ENCODE peak calls at places on chromosomes 13 and 19, in six cellular contexts. One of them, this sample, is unnamed.

GRCh38 chr19:2532252-2533071 is 56.5 kb downstream of the GADD45B start:
- DNase-seq in endothelial cell of umbilical vein: peak
- DNase-seq in A549: peak
- DNase-seq in K562: no peak
- DNase-seq in HepG2: no peak
- DNase-seq in GM12878: no peak
- DNase-seq in this sample: no peak

GRCh38 chr13:53242015-53242414 is 213.4 kb downstream of the OLFM4 start:
- DNase-seq in endothelial cell of umbilical vein: no peak
- DNase-seq in A549: no peak
- DNase-seq in K562: no peak
- DNase-seq in HepG2: no peak
- DNase-seq in GM12878: no peak
- DNase-seq in this sample: no peak

GRCh38 chr13:105611424-105611823 is 924.0 kb downstream of the EFNB2 start:
- DNase-seq in endothelial cell of umbilical vein: peak
- DNase-seq in A549: no peak
- DNase-seq in K562: no peak
- DNase-seq in HepG2: no peak
- DNase-seq in GM12878: no peak
- DNase-seq in this sample: no peak

GRCh38 chr13:34620073-34620858 is 321.8 kb upstream of the NBEA start:
- DNase-seq in endothelial cell of umbilical vein: no peak
- DNase-seq in A549: no peak
- DNase-seq in K562: no peak
- DNase-seq in HepG2: no peak
- DNase-seq in GM12878: no peak
- DNase-seq in this sample: no peak

GRCh38 chr19:47019431-47020041 is at the start of gene NPAS1:
- DNase-seq in endothelial cell of umbilical vein: no peak
- DNase-seq in A549: no peak
- DNase-seq in K562: peak
- DNase-seq in HepG2: no peak
- DNase-seq in GM12878: no peak
- DNase-seq in this sample: peak

GRCh38 chr19:4914736-4915501 is 5.6 kb downstream of the UHRF1 start:
- DNase-seq in endothelial cell of umbilical vein: peak
- DNase-seq in A549: peak
- DNase-seq in K562: peak
- DNase-seq in HepG2: no peak
- DNase-seq in GM12878: no peak
- DNase-seq in this sample: no peak

GRCh38 chr13:99406799-99407201 is 94.5 kb upstream of the TM9SF2 start:
- DNase-seq in endothelial cell of umbilical vein: no peak
- DNase-seq in A549: no peak
- DNase-seq in K562: no peak
- DNase-seq in HepG2: no peak
- DNase-seq in GM12878: no peak
- DNase-seq in this sample: peak

GRCh38 chr19:56637976-56638555 is 4.9 kb upstream of the SMIM17 start:
- DNase-seq in endothelial cell of umbilical vein: peak
- DNase-seq in A549: peak
- DNase-seq in K562: peak
- DNase-seq in HepG2: peak
- DNase-seq in GM12878: no peak
- DNase-seq in this sample: peak

GRCh38 chr19:16660763-16661479 is at the start of gene TMEM38A:
- DNase-seq in endothelial cell of umbilical vein: no peak
- DNase-seq in A549: no peak
- DNase-seq in K562: peak
- DNase-seq in HepG2: no peak
- DNase-seq in GM12878: no peak
- DNase-seq in this sample: peak

GRCh38 chr19:29666634-29667389 is 1.6 kb downstream of the PLEKHF1 start:
- DNase-seq in endothelial cell of umbilical vein: peak
- DNase-seq in A549: no peak
- DNase-seq in K562: no peak
- DNase-seq in HepG2: peak
- DNase-seq in GM12878: no peak
- DNase-seq in this sample: no peak

GRCh38 chr19:34925278-34925855 is 1.3 kb upstream of the ZNF30 start:
- DNase-seq in endothelial cell of umbilical vein: no peak
- DNase-seq in A549: no peak
- DNase-seq in K562: no peak
- DNase-seq in HepG2: no peak
- DNase-seq in GM12878: no peak
- DNase-seq in this sample: no peak

GRCh38 chr13:45441633-45442032 is 23.1 kb upstream of the COG3 start:
- DNase-seq in endothelial cell of umbilical vein: peak
- DNase-seq in A549: peak
- DNase-seq in K562: no peak
- DNase-seq in HepG2: peak
- DNase-seq in GM12878: peak
- DNase-seq in this sample: peak

GRCh38 chr19:52690395-52691214 is 44.2 kb downstream of the ZNF611 start:
- DNase-seq in endothelial cell of umbilical vein: peak
- DNase-seq in A549: no peak
- DNase-seq in K562: peak
- DNase-seq in HepG2: peak
- DNase-seq in GM12878: peak
- DNase-seq in this sample: peak

GRCh38 chr13:60230593-60230992 is 66.9 kb upstream of the DIAPH3 start:
- DNase-seq in endothelial cell of umbilical vein: no peak
- DNase-seq in A549: no peak
- DNase-seq in K562: peak
- DNase-seq in HepG2: no peak
- DNase-seq in GM12878: no peak
- DNase-seq in this sample: no peak

GRCh38 chr19:27793644-27794443 is 1419.1 kb downstream of the UQCRFS1 start:
- DNase-seq in endothelial cell of umbilical vein: peak
- DNase-seq in A549: peak
- DNase-seq in K562: peak
- DNase-seq in HepG2: peak
- DNase-seq in GM12878: peak
- DNase-seq in this sample: peak

GRCh38 chr13:102846261-102847015 is 606 bp downstream of the ERCC5 start:
- DNase-seq in endothelial cell of umbilical vein: peak
- DNase-seq in A549: peak
- DNase-seq in K562: no peak
- DNase-seq in HepG2: peak
- DNase-seq in GM12878: no peak
- DNase-seq in this sample: peak

GRCh38 chr13:50123862-50124535 is 108.8 kb downstream of the KCNRG start:
- DNase-seq in endothelial cell of umbilical vein: peak
- DNase-seq in A549: peak
- DNase-seq in K562: peak
- DNase-seq in HepG2: peak
- DNase-seq in GM12878: no peak
- DNase-seq in this sample: peak
- TF ChIP-seq POLR2A in endothelial cell of umbilical vein: peak
- TF ChIP-seq POLR2A in A549: peak
- TF ChIP-seq POLR2A in K562: peak
- TF ChIP-seq POLR2A in HepG2: peak
- TF ChIP-seq POLR2A in GM12878: peak
- TF ChIP-seq POLR2A in this sample: peak

GRCh38 chr19:18363787-18364186 is 22.2 kb upstream of the GDF15 start:
- DNase-seq in endothelial cell of umbilical vein: no peak
- DNase-seq in A549: no peak
- DNase-seq in K562: no peak
- DNase-seq in HepG2: no peak
- DNase-seq in GM12878: no peak
- DNase-seq in this sample: no peak

GRCh38 chr19:18361646-18362045 is 21.2 kb downstream of the PGPEP1 start:
- DNase-seq in endothelial cell of umbilical vein: no peak
- DNase-seq in A549: no peak
- DNase-seq in K562: peak
- DNase-seq in HepG2: no peak
- DNase-seq in GM12878: no peak
- DNase-seq in this sample: no peak

GRCh38 chr19:18366027-18366435 is 19.9 kb upstream of the GDF15 start:
- DNase-seq in endothelial cell of umbilical vein: peak
- DNase-seq in A549: no peak
- DNase-seq in K562: peak
- DNase-seq in HepG2: no peak
- DNase-seq in GM12878: no peak
- DNase-seq in this sample: no peak

GRCh38 chr19:18362934-18363542 is 22.6 kb downstream of the PGPEP1 start:
- DNase-seq in endothelial cell of umbilical vein: no peak
- DNase-seq in A549: peak
- DNase-seq in K562: peak
- DNase-seq in HepG2: peak
- DNase-seq in GM12878: no peak
- DNase-seq in this sample: no peak

DNA sequence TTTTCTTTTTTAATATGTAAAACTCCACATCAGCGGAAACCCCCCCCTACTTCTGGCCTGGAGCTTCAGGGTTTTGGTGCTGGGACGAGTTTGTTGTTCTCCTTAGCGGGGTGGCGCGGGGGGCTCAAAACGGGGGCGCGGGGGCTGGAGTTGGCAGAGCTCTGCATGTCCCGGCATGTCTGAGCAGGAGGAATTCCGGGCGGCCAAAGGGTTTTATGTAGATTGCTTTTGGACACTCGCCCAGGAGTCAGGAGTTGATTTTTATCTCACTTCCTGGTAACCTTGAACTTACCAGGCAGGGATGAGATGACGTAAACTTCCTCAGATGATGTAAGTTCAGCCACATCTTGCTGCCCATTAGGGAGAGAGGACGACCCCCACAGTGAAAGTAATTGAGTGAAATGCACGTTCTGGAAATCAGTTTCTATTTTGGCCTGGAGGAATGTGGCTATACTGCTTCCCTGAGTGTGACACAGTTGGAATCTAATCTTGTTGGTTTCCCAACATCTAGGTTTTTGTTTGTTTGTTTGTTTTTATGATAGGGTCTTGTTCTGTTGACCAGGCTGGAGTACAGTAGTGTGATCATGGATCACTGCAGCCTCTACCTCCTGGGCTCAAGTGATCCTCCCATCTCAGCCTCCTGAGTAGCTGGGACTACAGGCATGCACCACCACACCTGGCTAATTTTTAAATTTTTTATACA is 21.0 kb upstream of the GDF15 start:
- DNase-seq in endothelial cell of umbilical vein: peak
- DNase-seq in A549: peak
- DNase-seq in K562: peak
- DNase-seq in HepG2: peak
- DNase-seq in GM12878: no peak
- DNase-seq in this sample: peak
- TF ChIP-seq MAX in endothelial cell of umbilical vein: peak
- TF ChIP-seq MAX in A549: peak
- TF ChIP-seq MAX in K562: no peak
- TF ChIP-seq MAX in HepG2: peak
- TF ChIP-seq MAX in GM12878: no peak
- TF ChIP-seq MAX in this sample: no peak

GRCh38 chr19:41174297-41174928 is 18.6 kb upstream of the CYP2S1 start:
- DNase-seq in endothelial cell of umbilical vein: no peak
- DNase-seq in A549: no peak
- DNase-seq in K562: no peak
- DNase-seq in HepG2: no peak
- DNase-seq in GM12878: no peak
- DNase-seq in this sample: no peak

GRCh38 chr19:41172297-41173164 is 20.5 kb upstream of the CYP2S1 start:
- DNase-seq in endothelial cell of umbilical vein: no peak
- DNase-seq in A549: no peak
- DNase-seq in K562: no peak
- DNase-seq in HepG2: no peak
- DNase-seq in GM12878: no peak
- DNase-seq in this sample: no peak

DNA sequence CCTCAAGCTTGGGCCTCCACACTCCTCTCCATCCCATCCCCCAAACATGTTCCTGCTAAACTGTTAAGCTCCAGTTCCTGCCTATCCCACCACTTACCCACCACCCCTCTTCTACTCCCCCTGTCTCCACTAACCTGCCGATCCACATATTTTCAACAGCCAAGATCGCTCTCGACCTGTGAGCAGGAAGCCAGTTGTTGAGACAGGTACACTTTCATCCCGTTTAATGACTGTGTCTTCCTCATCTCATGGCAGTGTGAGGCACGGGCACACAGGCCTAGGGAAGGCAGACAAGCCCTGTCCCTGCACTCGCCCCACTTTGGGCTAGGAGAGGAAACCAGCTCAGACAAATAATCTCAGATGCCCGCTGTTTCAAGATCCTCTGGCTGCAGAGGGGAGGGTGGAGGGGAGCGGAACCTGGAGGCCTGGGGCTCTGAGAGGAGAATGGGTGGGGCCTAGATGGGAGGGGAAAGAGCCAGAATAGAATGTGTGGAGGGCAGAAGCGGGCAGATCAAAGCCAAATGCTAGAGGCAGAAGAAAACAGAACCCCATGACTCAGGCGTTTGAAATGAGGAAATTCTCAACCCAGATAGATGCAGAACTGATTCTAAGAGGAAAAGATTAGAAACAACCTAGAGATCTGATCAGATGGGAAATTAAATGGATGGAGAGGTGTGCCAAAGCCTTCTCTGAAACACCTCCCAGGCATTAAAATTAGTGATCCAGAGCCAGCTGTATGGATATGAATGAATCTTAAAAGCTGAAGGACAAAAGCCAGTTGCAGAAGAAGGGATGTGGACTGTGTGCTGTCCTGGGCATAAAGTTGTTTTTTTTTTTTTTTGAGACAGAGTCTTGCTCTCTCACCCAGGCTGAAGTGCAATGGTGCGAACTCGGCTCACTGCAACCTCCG is 16.9 kb upstream of the CYP2S1 start:
- DNase-seq in endothelial cell of umbilical vein: no peak
- DNase-seq in A549: peak
- DNase-seq in K562: no peak
- DNase-seq in HepG2: peak
- DNase-seq in GM12878: no peak
- DNase-seq in this sample: peak
- TF ChIP-seq MYC in endothelial cell of umbilical vein: no peak
- TF ChIP-seq MYC in A549: no peak
- TF ChIP-seq MYC in K562: no peak
- TF ChIP-seq MYC in HepG2: peak
- TF ChIP-seq MYC in GM12878: no peak
- TF ChIP-seq MYC in this sample: no peak

GRCh38 chr19:10835754-10836477 is at the start of gene TMED1:
- DNase-seq in endothelial cell of umbilical vein: peak
- DNase-seq in A549: peak
- DNase-seq in K562: peak
- DNase-seq in HepG2: peak
- DNase-seq in GM12878: peak
- DNase-seq in this sample: peak
- TF ChIP-seq POLR2A in endothelial cell of umbilical vein: no peak
- TF ChIP-seq POLR2A in A549: peak
- TF ChIP-seq POLR2A in K562: peak
- TF ChIP-seq POLR2A in HepG2: peak
- TF ChIP-seq POLR2A in GM12878: peak
- TF ChIP-seq POLR2A in this sample: peak

DNA sequence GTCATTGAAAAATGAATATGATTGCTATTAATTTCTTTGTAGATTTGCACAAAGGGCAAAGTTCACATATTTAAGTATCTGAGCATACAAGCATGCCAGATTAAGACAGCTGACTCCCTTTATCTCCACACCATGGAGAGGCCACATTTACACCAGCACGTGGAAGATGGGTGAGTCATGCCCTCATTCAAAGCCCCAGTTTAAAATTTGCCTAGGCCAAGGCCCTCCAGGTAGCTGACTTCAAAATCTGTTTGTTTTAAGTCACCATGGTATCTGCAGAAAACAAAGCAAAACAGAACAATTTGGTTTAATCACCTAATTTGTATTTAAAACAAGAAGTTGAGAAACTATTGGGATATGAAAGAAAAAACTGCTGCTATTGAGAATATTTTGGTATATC is 109.2 kb downstream of the ESD start:
- DNase-seq in endothelial cell of umbilical vein: no peak
- DNase-seq in A549: peak
- DNase-seq in K562: peak
- DNase-seq in HepG2: peak
- DNase-seq in GM12878: no peak
- DNase-seq in this sample: peak
- TF ChIP-seq MAX in endothelial cell of umbilical vein: no peak
- TF ChIP-seq MAX in A549: peak
- TF ChIP-seq MAX in K562: no peak
- TF ChIP-seq MAX in HepG2: peak
- TF ChIP-seq MAX in GM12878: no peak
- TF ChIP-seq MAX in this sample: peak

This sample was measured in NB4.